ENCODE peak calls at places on chromosome 6, in four cellular contexts. E is H1, V is heart left ventricle, P is breast epithelium. K is an unnamed sample.

GRCh38 chr6:112571486-112571885 is 224.4 kb downstream of the RFPL4B start:
- DNase-seq in E (no peak), V (no peak), P (no peak), K (no peak)

GRCh38 chr6:41502607-41503434 is 43.4 kb upstream of the FOXP4 start:
- DNase-seq in E (peak; percentile 73), V (no peak), P (no peak), K (peak; percentile 50)

GRCh38 chr6:45609141-45609638 is 231.5 kb upstream of the SUPT3H start:
- DNase-seq in E (no peak), V (no peak), P (no peak), K (no peak)

GRCh38 chr6:13349811-13350506 is 21.6 kb upstream of the TBC1D7 start:
- DNase-seq in E (no peak), V (no peak), P (no peak), K (no peak)

GRCh38 chr6:32111424-32112066 is 2.4 kb upstream of the TNXB start:
- DNase-seq in E (no peak), V (no peak), P (no peak), K (peak; percentile 80)

GRCh38 chr6:22173311-22173710 is 123.5 kb downstream of the PRL start:
- DNase-seq in E (no peak), V (no peak), P (no peak), K (no peak)

GRCh38 chr6:134020968-134021367 is 31.5 kb downstream of the SLC2A12 start:
- DNase-seq in E (no peak), V (no peak), P (no peak), K (no peak)

GRCh38 chr6:113433506-113433991 is 423.6 kb upstream of the MARCKS start:
- DNase-seq in E (no peak), V (no peak), P (peak; percentile 54), K (peak; percentile 72)

GRCh38 chr6:24125980-24126379 is at the start of gene NRSN1:
- DNase-seq in E (peak; percentile 85), V (no peak), P (no peak), K (no peak)

GRCh38 chr6:3351105-3351676 is 92.4 kb downstream of the PSMG4 start:
- DNase-seq in E (no peak), V (no peak), P (no peak), K (no peak)

GRCh38 chr6:18763086-18763485 is 375.9 kb downstream of the RNF144B start:
- DNase-seq in E (no peak), V (no peak), P (no peak), K (no peak)

GRCh38 chr6:4402477-4402976 is 267.2 kb upstream of the ECI2 start:
- DNase-seq in E (no peak), V (peak; percentile 64), P (no peak), K (peak; percentile 24)

GRCh38 chr6:139748353-139749146 is 374.1 kb upstream of the CITED2 start:
- DNase-seq in E (no peak), V (no peak), P (no peak), K (no peak)

GRCh38 chr6:45727824-45728449 is 287.7 kb downstream of the CLIC5 start:
- DNase-seq in E (no peak), V (no peak), P (no peak), K (no peak)

GRCh38 chr6:105993769-105994521 is 92.2 kb upstream of the PRDM1 start:
- DNase-seq in E (peak; percentile 65), V (peak; percentile 71), P (no peak), K (peak; percentile 21)

GRCh38 chr6:108133594-108134179 is 32.1 kb upstream of the NR2E1 start:
- DNase-seq in E (peak; percentile 91), V (peak; percentile 70), P (peak; percentile 65), K (peak; percentile 30)

GRCh38 chr6:33705268-33705885 is 6.1 kb downstream of the UQCC2 start:
- DNase-seq in E (no peak), V (no peak), P (no peak), K (no peak)

GRCh38 chr6:140043357-140043756 is 668.9 kb upstream of the CITED2 start:
- DNase-seq in E (no peak), V (no peak), P (no peak), K (no peak)

GRCh38 chr6:78383968-78384367 is 483.4 kb upstream of the IRAK1BP1 start:
- DNase-seq in E (no peak), V (no peak), P (no peak), K (no peak)
- H3K9me3 ChIP-seq in E (peaks cover 17% of the 10 kb centered on the region), V (no peaks in the 10 kb centered on the region), P (peaks cover 47% of the 10 kb centered on the region), K (peaks cover 3% of the 10 kb centered on the region)

GRCh38 chr6:160024152-160024551 is 55.3 kb downstream of the IGF2R start:
- DNase-seq in E (no peak), V (no peak), P (no peak), K (no peak)

GRCh38 chr6:160027076-160027475 is 58.2 kb downstream of the IGF2R start:
- DNase-seq in E (no peak), V (no peak), P (no peak), K (no peak)

GRCh38 chr6:160022101-160022500 is 53.2 kb downstream of the IGF2R start:
- DNase-seq in E (no peak), V (no peak), P (no peak), K (no peak)

GRCh38 chr6:160027931-160028330 is 59.0 kb downstream of the IGF2R start:
- DNase-seq in E (no peak), V (no peak), P (no peak), K (no peak)

GRCh38 chr6:160022793-160023192 is 53.9 kb downstream of the IGF2R start:
- DNase-seq in E (no peak), V (no peak), P (no peak), K (no peak)
- TF ChIP-seq POLR2A in E (no peak), V (no peak), P (no peak), K (no peak)

DNA sequence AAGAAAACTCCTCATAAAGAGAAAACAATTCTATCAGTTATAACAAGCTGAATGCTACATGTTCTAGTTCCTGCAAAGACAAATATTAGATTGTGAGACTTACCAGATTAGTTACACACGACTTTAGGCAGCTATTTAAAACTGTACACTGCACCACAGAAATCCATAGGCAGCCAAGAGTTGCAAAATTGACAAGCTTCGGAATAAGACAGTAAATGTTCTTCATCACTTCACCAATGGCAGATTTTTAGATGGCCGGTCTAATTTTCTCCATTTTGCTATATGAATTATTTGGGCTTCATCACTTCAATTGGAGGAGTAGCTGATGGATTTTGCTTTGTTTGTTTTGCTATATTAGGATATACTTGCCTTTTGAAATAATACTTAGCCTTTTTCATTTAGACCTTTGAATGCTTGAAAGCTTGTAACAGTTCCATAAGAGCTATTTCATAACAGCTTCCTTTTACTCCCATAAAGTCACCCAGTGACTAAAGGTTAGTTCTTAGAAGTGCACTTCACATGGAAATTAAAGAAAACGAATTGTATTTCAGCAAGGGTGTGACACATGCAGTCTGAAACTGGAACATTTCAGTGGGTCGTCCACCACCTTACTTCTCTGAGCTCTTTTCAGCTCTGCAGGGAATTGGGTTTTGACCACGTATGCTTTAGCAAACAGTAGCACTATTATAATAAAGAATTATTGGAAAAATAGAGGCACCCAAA is at the start of gene ROS1:
- DNase-seq in E (no peak), V (no peak), P (no peak), K (no peak)
- H3K27ac ChIP-seq in E (no peak within 1 kb of the TSS), V (no peak within 1 kb of the TSS), P (no peak within 1 kb of the TSS), K (no peak within 1 kb of the TSS)

DNA sequence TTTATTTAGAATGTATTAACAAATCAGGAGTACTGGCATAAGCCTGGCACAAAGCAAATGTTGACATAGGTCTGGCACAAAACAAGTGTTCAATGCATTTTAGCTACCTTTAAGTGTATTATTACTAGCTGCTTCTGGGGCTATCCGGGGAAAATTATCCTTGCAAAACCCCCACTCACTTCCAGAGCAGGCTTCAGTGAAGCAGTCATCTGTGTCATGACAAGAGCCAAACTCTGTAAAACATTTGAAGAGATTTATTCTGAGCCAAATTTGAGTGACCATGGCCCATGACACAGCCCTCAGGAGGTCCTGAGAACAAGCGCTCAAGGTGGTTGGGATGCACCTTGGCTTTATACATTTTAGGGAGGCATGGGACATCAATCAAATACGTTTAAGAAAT is 6.4 kb upstream of the TRIM38 start:
- DNase-seq in E (no peak), V (no peak), P (no peak), K (no peak)
- H3K9me3 ChIP-seq in E (no peaks in the 10 kb centered on the region), V (no peaks in the 10 kb centered on the region), P (peaks cover 19% of the 10 kb centered on the region), K (no peaks in the 10 kb centered on the region)

GRCh38 chr6:167670938-167671338 is 155.8 kb upstream of the AFDN start:
- DNase-seq in E (no peak), V (no peak), P (no peak), K (no peak)
- TF ChIP-seq POLR2A in E (no peak), V (no peak), P (no peak), K (no peak)

GRCh38 chr6:35587167-35587566 is 74.5 kb upstream of the TULP1 start:
- DNase-seq in E (peak; percentile 3), V (no peak), P (no peak), K (no peak)
- H3K27ac ChIP-seq in E (no peak overlapping the region), V (no peak overlapping the region), P (peak overlapping the region; percentile 73), K (peak overlapping the region; percentile 98)

K was measured in uterus.